ENCODE peak calls at places on chromosome 4, in nine cellular contexts. E is BE2C, Z is Panc1, R is body of pancreas, Q is heart left ventricle, D is ascending aorta, Y is pancreas, X is A549, C is transverse colon. H is an unnamed sample. For H3K4me1, the result is how much of the 10 kb centered on the place peaks cover.

GRCh38 chr4:27398911-27399310 is 538.3 kb downstream of the STIM2 start:
- DNase-seq in X (no peak), Y (no peak), E (no peak), Z (no peak), Q (no peak), R (no peak), D (no peak), C (no peak), H (no peak)

GRCh38 chr4:83316459-83317170 is 18.0 kb downstream of the HPSE start:
- DNase-seq in E (no peak), C (no peak), X (no peak), Z (no peak), Q (no peak), R (no peak), Y (no peak), D (no peak), H (no peak)

GRCh38 chr4:94762326-94762725 is 4.6 kb downstream of the BMPR1B start:
- DNase-seq in Q (no peak), X (peak), C (no peak), D (no peak), Y (no peak), Z (no peak), E (no peak), R (no peak), H (no peak)

GRCh38 chr4:171721937-171722336 is 91.3 kb upstream of the GALNTL6 start:
- DNase-seq in Z (no peak), D (no peak), X (no peak), Q (no peak), Y (no peak), R (no peak), C (no peak), E (no peak), H (no peak)

GRCh38 chr4:142960134-142960533 is 114.0 kb upstream of the INPP4B start:
- DNase-seq in D (no peak), X (no peak), Q (no peak), C (no peak), R (no peak), Z (no peak), Y (no peak), E (no peak), H (no peak)

GRCh38 chr4:87007345-87008181 is 72.8 kb downstream of the AFF1 start:
- DNase-seq in Z (no peak), R (peak), E (peak), D (no peak), X (no peak), Y (peak), C (peak), Q (peak), H (peak)

GRCh38 chr4:140150636-140150885 is 3.4 kb downstream of the MAML3 start:
- DNase-seq in X (no peak), E (peak), C (peak), R (peak), Q (no peak), Y (no peak), D (peak), Z (no peak), H (peak)

GRCh38 chr4:53313510-53313909 is 52.4 kb downstream of the SCFD2 start:
- DNase-seq in X (peak), E (peak), Z (no peak), Q (no peak), C (no peak), Y (no peak), R (no peak), D (no peak), H (no peak)

GRCh38 chr4:84652478-84652877 is 69.6 kb downstream of the CDS1 start:
- DNase-seq in E (no peak), Q (no peak), X (no peak), C (no peak), D (no peak), Y (no peak), R (no peak), Z (no peak), H (no peak)

GRCh38 chr4:143337600-143338287 is 1.1 kb downstream of the GAB1 start:
- DNase-seq in R (peak), X (peak), Z (no peak), Q (peak), Y (peak), E (peak), D (peak), C (peak), H (peak)

GRCh38 chr4:146018247-146018646 is 79.6 kb upstream of the ZNF827 start:
- DNase-seq in Z (no peak), R (no peak), E (no peak), X (no peak), D (no peak), Y (no peak), Q (no peak), C (no peak), H (no peak)

GRCh38 chr4:170097681-170098080 is 7.9 kb upstream of the AADAT start:
- DNase-seq in D (no peak), Z (no peak), X (no peak), C (no peak), E (no peak), R (no peak), Q (no peak), Y (no peak), H (no peak)

GRCh38 chr4:76806757-76807156 is 91.2 kb downstream of the SOWAHB start:
- DNase-seq in Y (no peak), Z (no peak), R (no peak), Q (no peak), E (no peak), C (no peak), D (no peak), X (no peak), H (no peak)

GRCh38 chr4:40327340-40327739 is 7.8 kb upstream of the CHRNA9 start:
- DNase-seq in Z (no peak), D (no peak), E (no peak), Y (no peak), R (peak), X (no peak), Q (no peak), C (no peak), H (no peak)

GRCh38 chr4:182193261-182193660 is 49.9 kb upstream of the TENM3 start:
- DNase-seq in Q (no peak), X (no peak), R (no peak), E (no peak), C (no peak), D (no peak), Z (no peak), Y (no peak), H (no peak)
- H3K4me1 ChIP-seq in Q (under half), X (under half), R (under half), E (under half), C (under half), D (under half), Z (under half), Y (under half), H (under half)

GRCh38 chr4:186189656-186190055 is 1.7 kb upstream of the CYP4V2 start:
- DNase-seq in C (no peak), Z (no peak), Q (no peak), R (no peak), Y (no peak), X (no peak), E (no peak), D (no peak), H (no peak)
- H3K4me3 ChIP-seq in C (no peak), Z (no peak), Q (no peak), R (no peak), Y (no peak), X (no peak), E (no peak), D (no peak), H (no peak)

DNA sequence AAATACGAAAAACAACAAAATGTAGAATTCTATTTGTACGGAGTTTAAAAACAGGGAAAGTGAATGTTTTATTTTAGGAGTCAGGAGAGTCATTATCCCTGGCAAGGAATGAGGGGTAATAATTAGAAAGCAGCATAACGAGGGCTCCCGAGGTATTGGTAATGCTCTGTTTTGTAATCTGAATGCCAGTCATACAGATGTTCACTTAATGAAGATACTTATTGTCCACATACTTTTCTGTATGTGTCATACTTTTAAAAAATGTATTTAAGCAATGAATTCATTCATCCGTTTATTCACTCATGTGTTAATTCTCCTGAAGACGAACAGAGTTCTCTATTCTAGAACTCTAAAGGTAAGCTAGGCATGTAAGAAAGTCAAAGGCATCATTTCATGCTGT is 87.8 kb upstream of the BMP2K start:
- DNase-seq in Y (no peak), Z (no peak), D (no peak), Q (no peak), C (no peak), R (no peak), E (no peak), X (no peak), H (no peak)
- H3K4me1 ChIP-seq in Y (under half), Z (under half), D (under half), Q (under half), C (under half), R (under half), E (under half), X (under half), H (under half)

DNA sequence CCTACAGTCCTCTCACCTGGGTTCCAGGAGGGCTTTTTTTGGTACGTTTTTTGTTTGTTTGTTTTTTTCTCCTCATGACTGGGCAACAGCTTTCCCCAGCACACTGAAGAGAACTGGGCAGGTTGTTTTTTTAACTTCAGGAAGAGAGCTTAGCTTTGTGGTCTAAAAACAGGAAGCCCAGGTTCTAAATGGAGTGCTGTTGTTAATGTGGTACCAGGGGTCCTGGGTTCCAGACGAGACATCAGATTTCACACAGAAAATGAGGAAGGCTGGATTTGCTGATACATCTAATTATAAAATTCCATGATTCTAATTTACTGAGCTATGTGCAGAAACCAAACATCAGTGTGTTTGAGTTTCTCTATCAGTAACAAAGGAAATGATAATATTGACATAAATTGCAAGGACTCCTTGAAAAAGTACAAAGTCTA is 4.2 kb downstream of the MYOZ2 start:
- DNase-seq in Z (no peak), D (no peak), Y (no peak), E (no peak), R (no peak), Q (no peak), C (no peak), X (no peak), H (no peak)
- H3K4me3 ChIP-seq in Z (no peak), D (no peak), Y (no peak), E (no peak), R (no peak), Q (peak), C (no peak), X (no peak), H (no peak)

GRCh38 chr4:15689540-15689939 is 7.9 kb downstream of the FAM200B start:
- DNase-seq in X (no peak), D (no peak), Q (no peak), C (no peak), Y (no peak), Z (no peak), R (no peak), E (no peak), H (no peak)

GRCh38 chr4:15690020-15690809 is 8.6 kb downstream of the FAM200B start:
- DNase-seq in R (no peak), Y (no peak), Q (peak), E (no peak), C (no peak), Z (no peak), D (no peak), X (peak), H (no peak)

GRCh38 chr4:15684498-15684897 is 2.9 kb downstream of the FAM200B start:
- DNase-seq in E (no peak), X (no peak), Z (no peak), Q (no peak), D (no peak), R (no peak), Y (no peak), C (no peak), H (no peak)

GRCh38 chr4:15691346-15692140 is 9.9 kb downstream of the FAM200B start:
- DNase-seq in Y (no peak), D (no peak), X (peak), C (no peak), E (no peak), Z (no peak), Q (no peak), R (no peak), H (no peak)

DNA sequence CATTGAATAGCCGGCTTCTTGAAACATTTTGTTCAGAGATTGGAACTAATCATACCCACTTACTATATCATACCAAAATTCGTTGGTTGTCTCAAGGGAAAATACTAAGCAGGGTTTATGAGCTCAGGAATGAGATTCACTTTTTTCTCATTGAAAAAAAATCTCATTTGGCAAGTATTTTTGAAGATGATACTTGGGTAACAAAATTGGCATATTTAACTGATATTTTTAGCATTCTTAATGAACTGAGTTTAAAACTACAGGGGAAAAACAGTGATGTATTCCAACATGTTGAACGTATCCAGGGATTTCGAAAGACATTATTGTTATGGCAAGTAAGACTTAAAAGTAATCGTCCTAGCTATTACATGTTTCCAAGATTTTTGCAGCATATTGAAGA is 6.4 kb downstream of the FAM200B start:
- DNase-seq in E (no peak), Z (no peak), D (no peak), Q (no peak), Y (no peak), X (no peak), R (no peak), C (no peak), H (no peak)
- H3K4me1 ChIP-seq in E (under half), Z (under half), D (under half), Q (half or more), Y (under half), X (half or more), R (under half), C (under half), H (under half)

H was measured in lung.